ENCODE peak calls at places on chromosomes 2 and 18, in seven cellular contexts. B is left lung; I is body of pancreas; M is activated naive CD8-positive, alpha-beta T cell treated with anti-CD3 and anti-CD28 coated beads, Interleukin-2, amount 10 ng/mL, durations not matched to agents 7 days and 5 days; A is natural killer cell; F is activated CD8-positive, alpha-beta T cell treated with anti-CD3 and anti-CD28 coated beads for 36 hours; P is right cardiac atrium. Z is an unnamed sample.

GRCh38 chr2:120586507-120587283 is 149.0 kb upstream of the GLI2 start:
- ATAC-seq in B (peak; percentile 62), I (peak; percentile 60), M (no peak), A (no peak), F (no peak), P (peak; percentile 55), Z (no peak)

GRCh38 chr2:39093208-39093898 is 27.5 kb downstream of the SOS1 start:
- ATAC-seq in B (no peak), I (no peak), M (no peak), A (peak; percentile 65), F (no peak), P (no peak), Z (peak; percentile 62)

GRCh38 chr2:42407476-42407875 is 46.5 kb upstream of the COX7A2L start:
- ATAC-seq in B (no peak), I (no peak), M (no peak), A (no peak), F (no peak), P (no peak), Z (no peak)

GRCh38 chr2:193869564-193869963 is 1674.8 kb upstream of the TMEFF2 start:
- ATAC-seq in B (no peak), I (no peak), M (no peak), A (no peak), F (no peak), P (no peak), Z (no peak)

GRCh38 chr2:80167284-80167808 is 137.2 kb downstream of the LRRTM1 start:
- ATAC-seq in B (no peak), I (no peak), M (no peak), A (no peak), F (no peak), P (no peak), Z (no peak)

GRCh38 chr2:200800458-200800857 is 11.3 kb upstream of the BZW1 start:
- ATAC-seq in B (no peak), I (no peak), M (no peak), A (no peak), F (peak; percentile 75), P (no peak), Z (peak; percentile 60)

GRCh38 chr2:38409136-38409903 is 32.2 kb upstream of the ATL2 start:
- ATAC-seq in B (peak; percentile 80), I (peak; percentile 84), M (no peak), A (no peak), F (no peak), P (peak; percentile 79), Z (no peak)

GRCh38 chr2:61218817-61219170 is 56.8 kb downstream of the C2orf74 start:
- ATAC-seq in B (no peak), I (no peak), M (no peak), A (no peak), F (no peak), P (no peak), Z (no peak)

GRCh38 chr18:22813648-22814328 is 119.3 kb upstream of the RBBP8 start:
- ATAC-seq in B (peak; percentile 85), I (peak; percentile 33), M (no peak), A (no peak), F (no peak), P (no peak), Z (no peak)

GRCh38 chr2:61640406-61640805 is 102.2 kb upstream of the XPO1 start:
- ATAC-seq in B (no peak), I (no peak), M (no peak), A (no peak), F (no peak), P (no peak), Z (no peak)

GRCh38 chr2:237596856-237597679 is 6.5 kb upstream of the RAB17 start:
- ATAC-seq in B (no peak), I (no peak), M (no peak), A (peak; percentile 30), F (no peak), P (no peak), Z (no peak)

GRCh38 chr2:17800219-17800618 is 16.0 kb upstream of the MSGN1 start:
- ATAC-seq in B (no peak), I (no peak), M (no peak), A (no peak), F (no peak), P (peak; percentile 84), Z (no peak)

GRCh38 chr2:153872311-153873061 is 764 bp downstream of the GALNT13 start:
- ATAC-seq in B (no peak), I (no peak), M (no peak), A (no peak), F (no peak), P (no peak), Z (no peak)

GRCh38 chr2:85325466-85325811 is 2.4 kb downstream of the TGOLN2 start:
- ATAC-seq in B (no peak), I (no peak), M (no peak), A (no peak), F (no peak), P (no peak), Z (no peak)

GRCh38 chr2:102055346-102055975 is 63.7 kb downstream of the IL1R2 start:
- ATAC-seq in B (peak; percentile 41), I (no peak), M (no peak), A (no peak), F (no peak), P (peak; percentile 20), Z (no peak)

GRCh38 chr18:40464032-40464431 is 1491.0 kb upstream of the PIK3C3 start:
- ATAC-seq in B (no peak), I (no peak), M (no peak), A (no peak), F (no peak), P (no peak), Z (no peak)

GRCh38 chr2:219648963-219649362 is 21.5 kb downstream of the SLC4A3 start:
- ATAC-seq in B (no peak), I (no peak), M (no peak), A (no peak), F (no peak), P (no peak), Z (no peak)

GRCh38 chr2:233034091-233034882 is 1.8 kb downstream of the NEU2 start:
- ATAC-seq in B (no peak), I (no peak), M (no peak), A (no peak), F (no peak), P (no peak), Z (no peak)

GRCh38 chr2:42862669-42863185 is 70.3 kb upstream of the HAAO start:
- ATAC-seq in B (no peak), I (no peak), M (no peak), A (no peak), F (no peak), P (no peak), Z (no peak)

GRCh38 chr2:160570386-160570785 is 76.8 kb upstream of the RBMS1 start:
- ATAC-seq in B (peak; percentile 69), I (no peak), M (no peak), A (no peak), F (no peak), P (peak; percentile 68), Z (no peak)

GRCh38 chr2:60844105-60844504 is 37.3 kb upstream of the REL start:
- ATAC-seq in B (no peak), I (no peak), M (no peak), A (no peak), F (peak; percentile 83), P (no peak), Z (peak; percentile 48)

GRCh38 chr2:68050353-68050752 is 12.5 kb downstream of the C1D start:
- ATAC-seq in B (no peak), I (no peak), M (no peak), A (no peak), F (no peak), P (no peak), Z (no peak)

GRCh38 chr2:121094845-121095244 is 190.2 kb downstream of the TFCP2L1 start:
- ATAC-seq in B (no peak), I (no peak), M (no peak), A (no peak), F (no peak), P (no peak), Z (no peak)

GRCh38 chr2:11368059-11368572 is 23.7 kb upstream of the ROCK2 start:
- ATAC-seq in B (peak; percentile 12), I (no peak), M (no peak), A (no peak), F (no peak), P (peak; percentile 80), Z (no peak)

GRCh38 chr18:33851546-33852078 is 273.6 kb downstream of the ASXL3 start:
- ATAC-seq in B (no peak), I (no peak), M (no peak), A (no peak), F (no peak), P (no peak), Z (no peak)

GRCh38 chr2:30177861-30178465 is 31.2 kb downstream of the YPEL5 start:
- ATAC-seq in B (no peak), I (peak; percentile 41), M (no peak), A (no peak), F (no peak), P (no peak), Z (no peak)

GRCh38 chr2:219622472-219622871 is 5.0 kb upstream of the SLC4A3 start:
- ATAC-seq in B (no peak), I (no peak), M (no peak), A (no peak), F (no peak), P (no peak), Z (no peak)

GRCh38 chr2:83369601-83370418 is 1089.3 kb downstream of the SUCLG1 start:
- ATAC-seq in B (no peak), I (no peak), M (no peak), A (no peak), F (no peak), P (no peak), Z (no peak)

GRCh38 chr18:75638223-75638596 is 210.7 kb upstream of the SMIM21 start:
- ATAC-seq in B (peak; percentile 46), I (no peak), M (no peak), A (no peak), F (no peak), P (no peak), Z (no peak)

GRCh38 chr2:73084971-73085370 is 13.5 kb upstream of the SFXN5 start:
- ATAC-seq in B (no peak), I (no peak), M (no peak), A (no peak), F (no peak), P (no peak), Z (no peak)

GRCh38 chr2:74514368-74515270 is at the start of gene TLX2:
- ATAC-seq in B (no peak), I (no peak), M (peak; percentile 16), A (no peak), F (peak; percentile 14), P (no peak), Z (peak; percentile 24)

Z was measured in activated T-helper 17 cell treated with anti-CD3 and anti-CD28 coated beads, Interleukin-2, amount 50 U/mL, for 72 hours.